ENCODE peak calls at places on chromosomes 5 and 9, in eight cellular contexts. K is hepatocyte, B is fibroblast of pulmonary artery, O is neural crest cell, U is natural killer cell, H is HFFc6, X is retinal pigment epithelial cell, N is mesothelial cell of epicardium. A is an unnamed sample.

GRCh38 chr5:173670130-173670591 is 53.7 kb upstream of the BOD1 start:
- DNase-seq in K (no peak), B (peak), O (no peak), U (no peak), H (peak), X (peak), N (no peak), A (no peak)

GRCh38 chr5:176653401-176653800 is 6.1 kb downstream of the TSPAN17 start:
- DNase-seq in K (no peak), B (no peak), O (no peak), U (peak), H (peak), X (no peak), N (no peak), A (no peak)

GRCh38 chr5:121550989-121551388 is 300.7 kb upstream of the FTMT start:
- DNase-seq in K (no peak), B (no peak), O (no peak), U (no peak), H (no peak), X (no peak), N (no peak), A (no peak)

GRCh38 chr9:2228132-2228531 is 213.0 kb downstream of the SMARCA2 start:
- DNase-seq in K (peak), B (no peak), O (peak), U (no peak), H (no peak), X (no peak), N (no peak), A (no peak)

GRCh38 chr5:154740483-154740882 is 14.7 kb upstream of the LARP1 start:
- DNase-seq in K (peak), B (peak), O (no peak), U (no peak), H (peak), X (no peak), N (no peak), A (no peak)

GRCh38 chr9:4604678-4605095 is 57.4 kb upstream of the PLPP6 start:
- DNase-seq in K (peak), B (peak), O (peak), U (peak), H (peak), X (peak), N (peak), A (peak)

GRCh38 chr5:135013947-135014570 is 20.0 kb downstream of the PITX1 start:
- DNase-seq in K (no peak), B (no peak), O (no peak), U (no peak), H (no peak), X (no peak), N (peak), A (no peak)

GRCh38 chr9:84701801-84702200 is 32.3 kb downstream of the NTRK2 start:
- DNase-seq in K (no peak), B (no peak), O (no peak), U (no peak), H (no peak), X (no peak), N (no peak), A (no peak)

GRCh38 chr5:6827815-6828214 is 114.6 kb downstream of the TENT4A start:
- DNase-seq in K (peak), B (no peak), O (no peak), U (no peak), H (no peak), X (no peak), N (no peak), A (no peak)

GRCh38 chr5:168023190-168023589 is 268.3 kb upstream of the WWC1 start:
- DNase-seq in K (peak), B (no peak), O (no peak), U (no peak), H (no peak), X (no peak), N (no peak), A (no peak)

GRCh38 chr5:30607301-30607700 is 586.2 kb upstream of the CDH6 start:
- DNase-seq in K (no peak), B (no peak), O (no peak), U (no peak), H (no peak), X (no peak), N (no peak), A (no peak)

GRCh38 chr9:17832812-17833211 is 253.9 kb downstream of the SH3GL2 start:
- DNase-seq in K (no peak), B (peak), O (no peak), U (no peak), H (no peak), X (no peak), N (no peak), A (no peak)

GRCh38 chr9:69603656-69604055 is 68.5 kb downstream of the APBA1 start:
- DNase-seq in K (no peak), B (no peak), O (no peak), U (no peak), H (no peak), X (no peak), N (no peak), A (no peak)

GRCh38 chr9:130537346-130538050 is 41.9 kb upstream of the FUBP3 start:
- DNase-seq in K (no peak), B (peak), O (no peak), U (no peak), H (no peak), X (no peak), N (no peak), A (no peak)

GRCh38 chr5:142012792-142013388 is at the start of gene GNPDA1:
- DNase-seq in K (peak), B (peak), O (peak), U (peak), H (peak), X (no peak), N (peak), A (peak)

DNA sequence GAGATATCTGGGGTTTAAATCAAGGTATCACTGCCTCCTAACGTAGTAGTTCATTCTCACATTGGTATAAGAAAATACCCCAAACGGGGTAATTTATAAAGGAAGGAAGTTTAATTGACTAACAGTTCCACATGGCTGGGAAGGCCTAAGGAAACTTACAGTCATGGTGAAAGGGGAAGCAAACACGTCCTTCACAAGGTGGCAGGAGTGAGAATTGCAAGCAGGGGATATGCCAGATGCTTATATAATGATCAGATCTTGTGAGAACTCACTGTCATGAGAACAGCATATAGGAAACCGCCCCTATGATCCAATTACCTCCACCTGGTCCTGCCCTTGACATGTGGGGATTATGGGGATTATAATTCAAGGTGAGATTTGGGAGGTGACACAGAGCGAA is 1280.2 kb upstream of the C9orf72 start:
- DNase-seq in K (no peak), B (no peak), O (no peak), U (no peak), H (no peak), X (no peak), N (no peak), A (no peak)
- TF ChIP-seq CTCF in K (no peak), B (no peak), O (no peak), U (no peak), H (no peak), X (no peak), N (no peak), A (no peak)

GRCh38 chr5:79702606-79703380 is 13.2 kb downstream of the CMYA5 start:
- DNase-seq in K (peak), B (peak), O (no peak), U (no peak), H (peak), X (no peak), N (peak), A (no peak)
- TF ChIP-seq CTCF in K (peak), B (peak), O (peak), U (peak), H (peak), X (peak), N (peak), A (peak)

GRCh38 chr9:97514531-97514930 is 13.1 kb downstream of the TMOD1 start:
- DNase-seq in K (no peak), B (no peak), O (no peak), U (no peak), H (no peak), X (no peak), N (no peak), A (no peak)

GRCh38 chr9:97517331-97518089 is 16.0 kb downstream of the TMOD1 start:
- DNase-seq in K (no peak), B (no peak), O (no peak), U (no peak), H (no peak), X (no peak), N (no peak), A (no peak)

GRCh38 chr9:97518166-97518908 is 16.9 kb downstream of the TMOD1 start:
- DNase-seq in K (no peak), B (no peak), O (no peak), U (no peak), H (no peak), X (no peak), N (no peak), A (no peak)

GRCh38 chr9:97515662-97516061 is 14.2 kb downstream of the TMOD1 start:
- DNase-seq in K (no peak), B (no peak), O (no peak), U (no peak), H (no peak), X (no peak), N (no peak), A (no peak)

DNA sequence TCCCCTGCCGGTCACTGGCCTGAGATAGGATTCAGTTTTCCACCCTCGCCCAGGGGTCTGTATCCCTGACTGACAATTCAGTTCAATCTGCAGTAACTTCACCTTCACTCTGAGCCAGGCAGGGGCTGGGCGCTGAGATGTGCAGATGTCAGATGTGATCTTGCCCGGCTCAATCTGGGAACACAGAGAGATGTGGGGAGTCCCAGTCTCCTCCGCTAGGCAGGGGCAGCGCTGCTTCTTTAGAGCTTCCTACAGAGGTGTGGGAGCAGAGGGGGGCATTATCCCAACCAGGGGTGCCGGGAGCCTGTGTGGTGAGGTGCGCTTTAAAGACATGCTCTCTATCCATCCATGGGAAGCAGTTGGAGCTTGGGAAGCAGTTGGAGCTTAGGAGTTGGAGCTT is 14.6 kb downstream of the TMOD1 start:
- DNase-seq in K (no peak), B (no peak), O (no peak), U (no peak), H (no peak), X (no peak), N (no peak), A (no peak)
- TF ChIP-seq CTCF in K (no peak), B (no peak), O (no peak), U (no peak), H (no peak), X (no peak), N (no peak), A (no peak)

GRCh38 chr5:143700994-143701393 is 111.0 kb upstream of the HMHB1 start:
- DNase-seq in K (no peak), B (no peak), O (no peak), U (no peak), H (no peak), X (no peak), N (no peak), A (no peak)
- TF ChIP-seq CTCF in K (no peak), B (no peak), O (no peak), U (no peak), H (peak), X (peak), N (no peak), A (no peak)

GRCh38 chr9:136546697-136547481 is 1.0 kb upstream of the NOTCH1 start:
- DNase-seq in K (peak), B (peak), O (no peak), U (no peak), H (no peak), X (no peak), N (peak), A (no peak)
- TF ChIP-seq CTCF in K (no peak), B (no peak), O (no peak), U (no peak), H (peak), X (no peak), N (no peak), A (peak)